ENCODE peak calls at places on chromosomes 3 and 15, in five cellular contexts. One of them, this sample, is unnamed.

GRCh38 chr15:69160976-69161877 is 792 bp downstream of the GLCE start:
- DNase-seq in CD4-positive, alpha-beta T cell: peak; percentile 4
- DNase-seq in pancreas: peak; percentile 52
- DNase-seq in sigmoid colon: peak; percentile 69
- DNase-seq in cardiac muscle cell: peak; percentile 44
- DNase-seq in this sample: peak; percentile 55

GRCh38 chr3:138898301-138898700 is 48.6 kb downstream of the FOXL2 start:
- DNase-seq in CD4-positive, alpha-beta T cell: no peak
- DNase-seq in pancreas: no peak
- DNase-seq in sigmoid colon: no peak
- DNase-seq in cardiac muscle cell: peak; percentile 89
- DNase-seq in this sample: no peak

GRCh38 chr3:54905230-54905888 is 22.5 kb downstream of the LRTM1 start:
- DNase-seq in CD4-positive, alpha-beta T cell: no peak
- DNase-seq in pancreas: no peak
- DNase-seq in sigmoid colon: no peak
- DNase-seq in cardiac muscle cell: peak; percentile 18
- DNase-seq in this sample: no peak

GRCh38 chr3:136860541-136860940 is 1.5 kb upstream of the NCK1 start:
- DNase-seq in CD4-positive, alpha-beta T cell: no peak
- DNase-seq in pancreas: no peak
- DNase-seq in sigmoid colon: no peak
- DNase-seq in cardiac muscle cell: peak; percentile 21
- DNase-seq in this sample: no peak

GRCh38 chr15:84734794-84735479 is 13.5 kb upstream of the ZNF592 start:
- DNase-seq in CD4-positive, alpha-beta T cell: peak; percentile 58
- DNase-seq in pancreas: peak; percentile 44
- DNase-seq in sigmoid colon: peak; percentile 70
- DNase-seq in cardiac muscle cell: peak; percentile 48
- DNase-seq in this sample: peak; percentile 29

GRCh38 chr3:144127700-144128099 is 156.1 kb downstream of the DIPK2A start:
- DNase-seq in CD4-positive, alpha-beta T cell: no peak
- DNase-seq in pancreas: no peak
- DNase-seq in sigmoid colon: no peak
- DNase-seq in cardiac muscle cell: no peak
- DNase-seq in this sample: no peak

GRCh38 chr3:122952509-122952908 is 75.1 kb downstream of the SEMA5B start:
- DNase-seq in CD4-positive, alpha-beta T cell: no peak
- DNase-seq in pancreas: no peak
- DNase-seq in sigmoid colon: no peak
- DNase-seq in cardiac muscle cell: peak; percentile 32
- DNase-seq in this sample: no peak

GRCh38 chr15:73927476-73928240 is 1.4 kb downstream of the LOXL1 start:
- DNase-seq in CD4-positive, alpha-beta T cell: peak; percentile 73
- DNase-seq in pancreas: peak; percentile 83
- DNase-seq in sigmoid colon: no peak
- DNase-seq in cardiac muscle cell: peak; percentile 66
- DNase-seq in this sample: peak; percentile 48

GRCh38 chr15:57752426-57752825 is 45.9 kb downstream of the POLR2M start:
- DNase-seq in CD4-positive, alpha-beta T cell: no peak
- DNase-seq in pancreas: no peak
- DNase-seq in sigmoid colon: no peak
- DNase-seq in cardiac muscle cell: peak; percentile 59
- DNase-seq in this sample: no peak

GRCh38 chr15:44038801-44039200 is 156.3 kb downstream of the FRMD5 start:
- DNase-seq in CD4-positive, alpha-beta T cell: no peak
- DNase-seq in pancreas: no peak
- DNase-seq in sigmoid colon: no peak
- DNase-seq in cardiac muscle cell: no peak
- DNase-seq in this sample: no peak

GRCh38 chr3:83003917-83004316 is 1242.5 kb upstream of the GBE1 start:
- DNase-seq in CD4-positive, alpha-beta T cell: no peak
- DNase-seq in pancreas: no peak
- DNase-seq in sigmoid colon: no peak
- DNase-seq in cardiac muscle cell: no peak
- DNase-seq in this sample: no peak

GRCh38 chr3:16177962-16178627 is 3.6 kb downstream of the GALNT15 start:
- DNase-seq in CD4-positive, alpha-beta T cell: peak; percentile 35
- DNase-seq in pancreas: peak; percentile 79
- DNase-seq in sigmoid colon: peak; percentile 91
- DNase-seq in cardiac muscle cell: peak; percentile 93
- DNase-seq in this sample: peak; percentile 91

GRCh38 chr15:50114381-50114780 is 4.7 kb downstream of the ATP8B4 start:
- DNase-seq in CD4-positive, alpha-beta T cell: no peak
- DNase-seq in pancreas: no peak
- DNase-seq in sigmoid colon: peak; percentile 66
- DNase-seq in cardiac muscle cell: no peak
- DNase-seq in this sample: no peak

GRCh38 chr3:173711619-173712018 is 314.1 kb downstream of the NLGN1 start:
- DNase-seq in CD4-positive, alpha-beta T cell: no peak
- DNase-seq in pancreas: peak; percentile 17
- DNase-seq in sigmoid colon: no peak
- DNase-seq in cardiac muscle cell: no peak
- DNase-seq in this sample: no peak

GRCh38 chr15:37019479-37020433 is 80.6 kb downstream of the MEIS2 start:
- DNase-seq in CD4-positive, alpha-beta T cell: no peak
- DNase-seq in pancreas: peak; percentile 20
- DNase-seq in sigmoid colon: no peak
- DNase-seq in cardiac muscle cell: peak; percentile 63
- DNase-seq in this sample: no peak

GRCh38 chr3:85007195-85008094 is 48.7 kb downstream of the CADM2 start:
- DNase-seq in CD4-positive, alpha-beta T cell: no peak
- DNase-seq in pancreas: no peak
- DNase-seq in sigmoid colon: no peak
- DNase-seq in cardiac muscle cell: no peak
- DNase-seq in this sample: no peak

GRCh38 chr3:128278761-128279593 is 125.7 kb downstream of the EEFSEC start:
- DNase-seq in CD4-positive, alpha-beta T cell: no peak
- DNase-seq in pancreas: peak; percentile 52
- DNase-seq in sigmoid colon: peak; percentile 87
- DNase-seq in cardiac muscle cell: peak; percentile 97
- DNase-seq in this sample: peak; percentile 79

GRCh38 chr15:80873568-80873967 is 94.4 kb downstream of the CEMIP start:
- DNase-seq in CD4-positive, alpha-beta T cell: no peak
- DNase-seq in pancreas: no peak
- DNase-seq in sigmoid colon: no peak
- DNase-seq in cardiac muscle cell: no peak
- DNase-seq in this sample: no peak

GRCh38 chr3:120770891-120771290 is 28.3 kb downstream of the GTF2E1 start:
- DNase-seq in CD4-positive, alpha-beta T cell: no peak
- DNase-seq in pancreas: no peak
- DNase-seq in sigmoid colon: no peak
- DNase-seq in cardiac muscle cell: no peak
- DNase-seq in this sample: no peak

GRCh38 chr15:66670698-66671580 is 31.1 kb upstream of the SMAD6 start:
- DNase-seq in CD4-positive, alpha-beta T cell: no peak
- DNase-seq in pancreas: peak; percentile 92
- DNase-seq in sigmoid colon: no peak
- DNase-seq in cardiac muscle cell: no peak
- DNase-seq in this sample: no peak

GRCh38 chr3:193911784-193912183 is 224.2 kb upstream of the HES1 start:
- DNase-seq in CD4-positive, alpha-beta T cell: no peak
- DNase-seq in pancreas: no peak
- DNase-seq in sigmoid colon: no peak
- DNase-seq in cardiac muscle cell: no peak
- DNase-seq in this sample: no peak

GRCh38 chr3:29186982-29187718 is 93.7 kb upstream of the RBMS3 start:
- DNase-seq in CD4-positive, alpha-beta T cell: no peak
- DNase-seq in pancreas: no peak
- DNase-seq in sigmoid colon: no peak
- DNase-seq in cardiac muscle cell: peak; percentile 57
- DNase-seq in this sample: no peak

GRCh38 chr3:55206000-55206399 is 278.1 kb upstream of the LRTM1 start:
- DNase-seq in CD4-positive, alpha-beta T cell: no peak
- DNase-seq in pancreas: no peak
- DNase-seq in sigmoid colon: no peak
- DNase-seq in cardiac muscle cell: no peak
- DNase-seq in this sample: no peak

GRCh38 chr3:160245261-160245800 is 20.1 kb downstream of the C3orf80 start:
- DNase-seq in CD4-positive, alpha-beta T cell: no peak
- DNase-seq in pancreas: no peak
- DNase-seq in sigmoid colon: no peak
- DNase-seq in cardiac muscle cell: no peak
- DNase-seq in this sample: no peak

GRCh38 chr3:11470031-11470853 is 173.5 kb downstream of the VGLL4 start:
- DNase-seq in CD4-positive, alpha-beta T cell: no peak
- DNase-seq in pancreas: no peak
- DNase-seq in sigmoid colon: no peak
- DNase-seq in cardiac muscle cell: no peak
- DNase-seq in this sample: no peak

GRCh38 chr15:79193157-79193948 is 89.2 kb upstream of the ANKRD34C start:
- DNase-seq in CD4-positive, alpha-beta T cell: no peak
- DNase-seq in pancreas: no peak
- DNase-seq in sigmoid colon: no peak
- DNase-seq in cardiac muscle cell: no peak
- DNase-seq in this sample: no peak

GRCh38 chr3:140092883-140093536 is 158.0 kb downstream of the CLSTN2 start:
- DNase-seq in CD4-positive, alpha-beta T cell: no peak
- DNase-seq in pancreas: no peak
- DNase-seq in sigmoid colon: no peak
- DNase-seq in cardiac muscle cell: no peak
- DNase-seq in this sample: no peak

GRCh38 chr15:66565731-66566130 is at the start of gene LCTL:
- DNase-seq in CD4-positive, alpha-beta T cell: no peak
- DNase-seq in pancreas: no peak
- DNase-seq in sigmoid colon: no peak
- DNase-seq in cardiac muscle cell: peak; percentile 75
- DNase-seq in this sample: no peak

GRCh38 chr3:17740703-17741102 is 1.7 kb downstream of the TBC1D5 start:
- DNase-seq in CD4-positive, alpha-beta T cell: no peak
- DNase-seq in pancreas: no peak
- DNase-seq in sigmoid colon: no peak
- DNase-seq in cardiac muscle cell: peak; percentile 49
- DNase-seq in this sample: no peak

GRCh38 chr15:34582461-34583357 is 742 bp downstream of the GOLGA8B start:
- DNase-seq in CD4-positive, alpha-beta T cell: peak; percentile 12
- DNase-seq in pancreas: peak; percentile 74
- DNase-seq in sigmoid colon: no peak
- DNase-seq in cardiac muscle cell: peak; percentile 36
- DNase-seq in this sample: peak; percentile 57

GRCh38 chr15:64110945-64111678 is 15.3 kb downstream of the SNX1 start:
- DNase-seq in CD4-positive, alpha-beta T cell: no peak
- DNase-seq in pancreas: no peak
- DNase-seq in sigmoid colon: no peak
- DNase-seq in cardiac muscle cell: no peak
- DNase-seq in this sample: no peak

GRCh38 chr15:101266034-101266433 is 11.3 kb downstream of the SELENOS start:
- DNase-seq in CD4-positive, alpha-beta T cell: no peak
- DNase-seq in pancreas: no peak
- DNase-seq in sigmoid colon: no peak
- DNase-seq in cardiac muscle cell: peak; percentile 61
- DNase-seq in this sample: peak; percentile 5

GRCh38 chr3:61863579-61863978 is 302.2 kb downstream of the PTPRG start:
- DNase-seq in CD4-positive, alpha-beta T cell: no peak
- DNase-seq in pancreas: no peak
- DNase-seq in sigmoid colon: no peak
- DNase-seq in cardiac muscle cell: no peak
- DNase-seq in this sample: no peak

GRCh38 chr15:69217381-69217780 is 56.9 kb downstream of the GLCE start:
- DNase-seq in CD4-positive, alpha-beta T cell: no peak
- DNase-seq in pancreas: no peak
- DNase-seq in sigmoid colon: no peak
- DNase-seq in cardiac muscle cell: no peak
- DNase-seq in this sample: no peak

GRCh38 chr3:41836360-41837134 is 125.4 kb downstream of the ULK4 start:
- DNase-seq in CD4-positive, alpha-beta T cell: no peak
- DNase-seq in pancreas: no peak
- DNase-seq in sigmoid colon: no peak
- DNase-seq in cardiac muscle cell: no peak
- DNase-seq in this sample: no peak

GRCh38 chr15:38877471-38877870 is 312.9 kb upstream of the RASGRP1 start:
- DNase-seq in CD4-positive, alpha-beta T cell: no peak
- DNase-seq in pancreas: no peak
- DNase-seq in sigmoid colon: no peak
- DNase-seq in cardiac muscle cell: no peak
- DNase-seq in this sample: no peak

GRCh38 chr15:78434134-78434533 is 3.9 kb upstream of the IREB2 start:
- DNase-seq in CD4-positive, alpha-beta T cell: no peak
- DNase-seq in pancreas: no peak
- DNase-seq in sigmoid colon: no peak
- DNase-seq in cardiac muscle cell: no peak
- DNase-seq in this sample: no peak

GRCh38 chr3:46208167-46208704 is at the start of gene CCR1:
- DNase-seq in CD4-positive, alpha-beta T cell: no peak
- DNase-seq in pancreas: no peak
- DNase-seq in sigmoid colon: no peak
- DNase-seq in cardiac muscle cell: peak; percentile 62
- DNase-seq in this sample: no peak

DNA sequence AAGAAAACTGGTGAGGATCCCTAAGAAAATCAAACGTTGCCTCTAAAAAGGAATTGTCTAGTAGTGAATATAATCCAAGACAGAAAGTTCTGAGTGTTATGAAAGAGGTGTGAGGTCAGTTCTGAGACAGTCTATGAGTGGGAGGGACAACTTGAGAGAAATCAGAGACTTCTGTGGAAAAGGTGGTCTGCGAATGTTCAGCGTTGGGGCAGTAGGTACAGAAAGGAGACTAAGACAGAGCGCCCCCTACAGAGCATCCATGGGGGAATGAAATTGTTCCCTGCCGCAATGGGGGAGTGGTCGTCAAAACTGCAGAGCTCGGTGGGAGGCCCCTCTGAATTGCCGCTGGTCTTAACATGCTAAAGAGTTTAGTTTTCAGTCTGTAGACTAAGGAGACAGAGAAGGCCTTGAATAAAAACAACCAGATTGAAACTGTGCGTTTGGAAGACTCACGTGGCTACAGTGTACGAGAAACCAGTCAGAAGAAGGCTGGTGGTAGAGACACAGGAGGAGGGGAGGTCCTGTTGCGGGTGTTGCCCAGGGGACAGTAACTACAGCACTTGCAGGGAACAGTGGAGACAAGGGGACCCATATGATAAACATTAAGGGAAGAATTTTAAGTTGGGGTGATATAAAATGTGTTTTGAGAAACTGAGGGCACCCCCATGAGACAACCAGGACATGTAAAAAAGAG is 6.9 kb downstream of the TNIK start:
- DNase-seq in CD4-positive, alpha-beta T cell: no peak
- DNase-seq in pancreas: no peak
- DNase-seq in sigmoid colon: no peak
- DNase-seq in cardiac muscle cell: no peak
- DNase-seq in this sample: no peak
- TF ChIP-seq CTCF in CD4-positive, alpha-beta T cell: no peak
- TF ChIP-seq CTCF in pancreas: no peak
- TF ChIP-seq CTCF in sigmoid colon: no peak
- TF ChIP-seq CTCF in cardiac muscle cell: peak; percentile 41
- TF ChIP-seq CTCF in this sample: peak; percentile 24

GRCh38 chr15:60079210-60079609 is 75.1 kb downstream of the FOXB1 start:
- DNase-seq in CD4-positive, alpha-beta T cell: no peak
- DNase-seq in pancreas: no peak
- DNase-seq in sigmoid colon: no peak
- DNase-seq in cardiac muscle cell: peak; percentile 38
- DNase-seq in this sample: no peak
- TF ChIP-seq CTCF in CD4-positive, alpha-beta T cell: no peak
- TF ChIP-seq CTCF in pancreas: no peak
- TF ChIP-seq CTCF in sigmoid colon: no peak
- TF ChIP-seq CTCF in cardiac muscle cell: peak; percentile 44
- TF ChIP-seq CTCF in this sample: peak; percentile 31

GRCh38 chr3:43286115-43286885 is at the start of gene SNRK:
- DNase-seq in CD4-positive, alpha-beta T cell: peak; percentile 92
- DNase-seq in pancreas: peak; percentile 95
- DNase-seq in sigmoid colon: peak; percentile 93
- DNase-seq in cardiac muscle cell: peak; percentile 80
- DNase-seq in this sample: peak; percentile 99
- TF ChIP-seq CTCF in CD4-positive, alpha-beta T cell: peak; percentile 56
- TF ChIP-seq CTCF in pancreas: no peak
- TF ChIP-seq CTCF in sigmoid colon: no peak
- TF ChIP-seq CTCF in cardiac muscle cell: peak; percentile 28
- TF ChIP-seq CTCF in this sample: peak; percentile 2

GRCh38 chr3:126113733-126114132 is 29.8 kb upstream of the SLC41A3 start:
- DNase-seq in CD4-positive, alpha-beta T cell: no peak
- DNase-seq in pancreas: no peak
- DNase-seq in sigmoid colon: peak; percentile 58
- DNase-seq in cardiac muscle cell: no peak
- DNase-seq in this sample: no peak
- TF ChIP-seq CTCF in CD4-positive, alpha-beta T cell: no peak
- TF ChIP-seq CTCF in pancreas: no peak
- TF ChIP-seq CTCF in sigmoid colon: no peak
- TF ChIP-seq CTCF in cardiac muscle cell: peak; percentile 36
- TF ChIP-seq CTCF in this sample: peak; percentile 51